ENCODE peak calls at places on chromosomes 11 and 22, in ten cellular contexts. One of them, this sample, is unnamed. For H3K9me3 and H3K27me3, the result is how much of the 10 kb centered on the place peaks cover.

GRCh38 chr11:11533751-11534150 is 88.1 kb downstream of the GALNT18 start:
- DNase-seq in iPS DF 6.9: no peak
- DNase-seq in AG04450: no peak
- DNase-seq in heart right ventricle: no peak
- DNase-seq in H1: no peak
- DNase-seq in CD4-positive, alpha-beta memory T cell: no peak
- DNase-seq in ovary: no peak
- DNase-seq in heart left ventricle: no peak
- DNase-seq in GM23248: no peak
- DNase-seq in CD8-positive, alpha-beta memory T cell: no peak
- DNase-seq in this sample: no peak

GRCh38 chr22:42439021-42439420 is 6.8 kb upstream of the NFAM1 start:
- DNase-seq in H1: no peak
- DNase-seq in iPS DF 6.9: no peak
- DNase-seq in CD8-positive, alpha-beta memory T cell: no peak
- DNase-seq in AG04450: no peak
- DNase-seq in heart right ventricle: no peak
- DNase-seq in heart left ventricle: no peak
- DNase-seq in ovary: no peak
- DNase-seq in GM23248: no peak
- DNase-seq in CD4-positive, alpha-beta memory T cell: no peak
- DNase-seq in this sample: no peak

GRCh38 chr11:24748261-24748660 is 251.4 kb downstream of the LUZP2 start:
- DNase-seq in ovary: no peak
- DNase-seq in heart left ventricle: no peak
- DNase-seq in GM23248: no peak
- DNase-seq in CD8-positive, alpha-beta memory T cell: no peak
- DNase-seq in AG04450: no peak
- DNase-seq in heart right ventricle: no peak
- DNase-seq in H1: no peak
- DNase-seq in CD4-positive, alpha-beta memory T cell: no peak
- DNase-seq in iPS DF 6.9: no peak
- DNase-seq in this sample: no peak

GRCh38 chr11:102599642-102600261 is 25.4 kb downstream of the MMP20 start:
- DNase-seq in heart right ventricle: no peak
- DNase-seq in CD4-positive, alpha-beta memory T cell: no peak
- DNase-seq in CD8-positive, alpha-beta memory T cell: no peak
- DNase-seq in H1: no peak
- DNase-seq in heart left ventricle: no peak
- DNase-seq in ovary: no peak
- DNase-seq in iPS DF 6.9: no peak
- DNase-seq in GM23248: peak
- DNase-seq in AG04450: peak
- DNase-seq in this sample: peak

GRCh38 chr11:85096939-85097338 is 530.2 kb downstream of the DLG2 start:
- DNase-seq in CD4-positive, alpha-beta memory T cell: no peak
- DNase-seq in ovary: no peak
- DNase-seq in heart right ventricle: no peak
- DNase-seq in GM23248: no peak
- DNase-seq in iPS DF 6.9: no peak
- DNase-seq in heart left ventricle: no peak
- DNase-seq in CD8-positive, alpha-beta memory T cell: no peak
- DNase-seq in AG04450: no peak
- DNase-seq in H1: no peak
- DNase-seq in this sample: no peak

GRCh38 chr11:109697140-109697843 is 275.3 kb downstream of the C11orf87 start:
- DNase-seq in H1: peak
- DNase-seq in CD8-positive, alpha-beta memory T cell: no peak
- DNase-seq in GM23248: peak
- DNase-seq in CD4-positive, alpha-beta memory T cell: no peak
- DNase-seq in heart right ventricle: no peak
- DNase-seq in iPS DF 6.9: peak
- DNase-seq in ovary: no peak
- DNase-seq in heart left ventricle: no peak
- DNase-seq in AG04450: peak
- DNase-seq in this sample: peak

GRCh38 chr11:23789938-23790371 is 706.9 kb upstream of the LUZP2 start:
- DNase-seq in CD4-positive, alpha-beta memory T cell: no peak
- DNase-seq in iPS DF 6.9: no peak
- DNase-seq in CD8-positive, alpha-beta memory T cell: no peak
- DNase-seq in GM23248: peak
- DNase-seq in H1: no peak
- DNase-seq in ovary: no peak
- DNase-seq in AG04450: peak
- DNase-seq in heart left ventricle: no peak
- DNase-seq in heart right ventricle: no peak
- DNase-seq in this sample: no peak

GRCh38 chr22:18033204-18033998 is 9.0 kb upstream of the MICAL3 start:
- DNase-seq in GM23248: peak
- DNase-seq in AG04450: no peak
- DNase-seq in CD4-positive, alpha-beta memory T cell: no peak
- DNase-seq in iPS DF 6.9: no peak
- DNase-seq in ovary: no peak
- DNase-seq in heart right ventricle: no peak
- DNase-seq in heart left ventricle: no peak
- DNase-seq in H1: no peak
- DNase-seq in CD8-positive, alpha-beta memory T cell: no peak
- DNase-seq in this sample: peak

GRCh38 chr11:62508336-62509058 is 38.1 kb downstream of the AHNAK start:
- DNase-seq in CD8-positive, alpha-beta memory T cell: no peak
- DNase-seq in ovary: no peak
- DNase-seq in heart left ventricle: peak
- DNase-seq in AG04450: no peak
- DNase-seq in iPS DF 6.9: peak
- DNase-seq in GM23248: peak
- DNase-seq in H1: peak
- DNase-seq in heart right ventricle: peak
- DNase-seq in CD4-positive, alpha-beta memory T cell: no peak
- DNase-seq in this sample: peak

GRCh38 chr11:94732617-94733292 is 35.4 kb upstream of the AMOTL1 start:
- DNase-seq in H1: no peak
- DNase-seq in GM23248: peak
- DNase-seq in CD8-positive, alpha-beta memory T cell: no peak
- DNase-seq in iPS DF 6.9: no peak
- DNase-seq in heart left ventricle: peak
- DNase-seq in AG04450: peak
- DNase-seq in heart right ventricle: peak
- DNase-seq in CD4-positive, alpha-beta memory T cell: no peak
- DNase-seq in ovary: no peak
- DNase-seq in this sample: peak

GRCh38 chr22:23248583-23248982 is 68.3 kb downstream of the BCR start:
- DNase-seq in AG04450: no peak
- DNase-seq in GM23248: peak
- DNase-seq in H1: no peak
- DNase-seq in CD8-positive, alpha-beta memory T cell: no peak
- DNase-seq in ovary: peak
- DNase-seq in CD4-positive, alpha-beta memory T cell: no peak
- DNase-seq in heart left ventricle: no peak
- DNase-seq in heart right ventricle: no peak
- DNase-seq in iPS DF 6.9: no peak
- DNase-seq in this sample: no peak

GRCh38 chr22:32562916-32563315 is 88.3 kb downstream of the FBXO7 start:
- DNase-seq in ovary: no peak
- DNase-seq in CD8-positive, alpha-beta memory T cell: no peak
- DNase-seq in CD4-positive, alpha-beta memory T cell: no peak
- DNase-seq in iPS DF 6.9: no peak
- DNase-seq in GM23248: peak
- DNase-seq in heart right ventricle: no peak
- DNase-seq in H1: no peak
- DNase-seq in heart left ventricle: no peak
- DNase-seq in AG04450: no peak
- DNase-seq in this sample: no peak

GRCh38 chr11:126426820-126427749 is 71.6 kb downstream of the ST3GAL4 start:
- DNase-seq in AG04450: no peak
- DNase-seq in CD8-positive, alpha-beta memory T cell: no peak
- DNase-seq in CD4-positive, alpha-beta memory T cell: no peak
- DNase-seq in ovary: peak
- DNase-seq in heart left ventricle: peak
- DNase-seq in heart right ventricle: no peak
- DNase-seq in iPS DF 6.9: no peak
- DNase-seq in GM23248: no peak
- DNase-seq in H1: no peak
- DNase-seq in this sample: peak

GRCh38 chr11:127524618-127525017 is 524.0 kb upstream of the KIRREL3 start:
- DNase-seq in heart right ventricle: no peak
- DNase-seq in CD8-positive, alpha-beta memory T cell: no peak
- DNase-seq in ovary: no peak
- DNase-seq in GM23248: no peak
- DNase-seq in H1: no peak
- DNase-seq in heart left ventricle: no peak
- DNase-seq in CD4-positive, alpha-beta memory T cell: no peak
- DNase-seq in AG04450: no peak
- DNase-seq in iPS DF 6.9: no peak
- DNase-seq in this sample: no peak

DNA sequence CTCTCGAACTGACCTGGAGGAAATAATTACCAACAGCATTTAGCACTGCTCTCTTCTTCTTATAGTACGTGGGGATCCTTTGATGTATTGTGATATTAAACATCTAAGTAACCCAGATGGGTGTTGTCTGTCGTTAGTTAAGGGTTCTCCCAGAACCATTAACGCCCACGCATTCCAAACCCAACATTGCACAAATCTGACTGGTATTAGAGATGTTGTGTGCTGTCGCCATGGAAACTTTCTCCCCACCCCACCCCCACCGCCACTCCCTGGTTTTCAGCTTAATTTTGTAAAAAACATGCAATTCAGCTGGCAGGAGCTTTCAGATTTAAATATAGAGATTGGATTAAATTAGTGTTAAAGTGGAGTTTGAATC is 1495.2 kb downstream of the TBC1D22A start:
- DNase-seq in heart right ventricle: no peak
- DNase-seq in H1: no peak
- DNase-seq in CD4-positive, alpha-beta memory T cell: no peak
- DNase-seq in CD8-positive, alpha-beta memory T cell: no peak
- DNase-seq in GM23248: peak
- DNase-seq in iPS DF 6.9: no peak
- DNase-seq in AG04450: no peak
- DNase-seq in ovary: no peak
- DNase-seq in heart left ventricle: no peak
- DNase-seq in this sample: no peak
- H3K9me3 ChIP-seq in heart right ventricle: under half
- H3K9me3 ChIP-seq in H1: under half
- H3K9me3 ChIP-seq in CD4-positive, alpha-beta memory T cell: under half
- H3K9me3 ChIP-seq in CD8-positive, alpha-beta memory T cell: under half
- H3K9me3 ChIP-seq in GM23248: under half
- H3K9me3 ChIP-seq in iPS DF 6.9: under half
- H3K9me3 ChIP-seq in AG04450: half or more
- H3K9me3 ChIP-seq in ovary: under half
- H3K9me3 ChIP-seq in heart left ventricle: under half
- H3K9me3 ChIP-seq in this sample: under half

DNA sequence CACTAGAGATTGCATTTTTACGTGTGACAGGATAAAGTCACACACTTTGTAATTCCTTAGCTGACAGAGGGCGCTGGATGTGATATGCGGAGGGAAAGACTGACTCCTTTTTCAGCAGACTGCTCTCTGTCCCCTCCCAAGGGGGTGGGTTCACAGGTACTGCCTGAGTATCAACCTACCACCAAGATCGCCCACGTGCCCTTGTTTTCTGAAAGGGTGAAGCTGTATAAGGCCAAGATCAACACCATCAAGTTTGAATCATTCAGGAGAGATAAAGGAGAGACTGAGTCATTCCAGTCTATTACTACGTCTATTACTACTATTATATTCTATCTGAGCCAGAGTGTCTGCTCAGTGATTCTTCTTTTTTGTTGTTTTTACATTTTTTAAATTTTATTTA is 30.7 kb downstream of the BUD13 start:
- DNase-seq in AG04450: no peak
- DNase-seq in CD4-positive, alpha-beta memory T cell: no peak
- DNase-seq in GM23248: peak
- DNase-seq in H1: no peak
- DNase-seq in ovary: no peak
- DNase-seq in iPS DF 6.9: no peak
- DNase-seq in heart right ventricle: no peak
- DNase-seq in CD8-positive, alpha-beta memory T cell: no peak
- DNase-seq in heart left ventricle: no peak
- DNase-seq in this sample: no peak
- H3K27me3 ChIP-seq in AG04450: under half
- H3K27me3 ChIP-seq in CD4-positive, alpha-beta memory T cell: under half
- H3K27me3 ChIP-seq in GM23248: under half
- H3K27me3 ChIP-seq in H1: under half
- H3K27me3 ChIP-seq in ovary: under half
- H3K27me3 ChIP-seq in iPS DF 6.9: under half
- H3K27me3 ChIP-seq in heart right ventricle: under half
- H3K27me3 ChIP-seq in CD8-positive, alpha-beta memory T cell: under half
- H3K27me3 ChIP-seq in heart left ventricle: under half
- H3K27me3 ChIP-seq in this sample: under half

DNA sequence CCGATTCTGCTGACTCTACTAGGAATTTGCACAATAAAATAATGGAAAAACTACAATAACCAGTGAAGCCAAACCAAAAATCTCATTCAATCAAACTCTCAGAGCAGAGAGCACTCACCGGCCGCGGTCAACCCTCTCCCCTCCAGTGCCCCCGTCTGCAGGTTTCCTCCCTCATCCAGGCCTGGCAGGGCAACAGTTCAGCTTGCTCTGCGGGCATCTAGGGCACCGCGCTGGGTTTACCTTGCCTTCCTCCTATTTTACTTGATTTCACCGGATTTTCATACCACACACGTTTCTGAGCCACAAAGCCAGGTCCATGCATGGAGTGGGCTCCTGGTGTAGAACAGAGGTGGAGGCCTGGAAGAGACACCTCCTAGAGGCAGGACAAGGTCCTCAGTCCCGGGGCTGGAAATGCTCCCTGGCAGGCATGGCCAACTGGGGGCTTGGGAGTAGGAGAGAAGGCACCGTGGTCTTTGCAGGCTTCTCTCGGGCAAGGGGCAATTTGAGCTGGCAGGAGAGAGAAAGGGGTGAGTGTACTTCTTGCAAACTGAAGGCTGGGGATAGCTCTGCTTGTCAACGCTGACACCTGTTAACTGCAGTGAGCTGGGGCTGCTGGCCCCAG is 938.4 kb downstream of the BRD1 start:
- DNase-seq in heart right ventricle: no peak
- DNase-seq in AG04450: no peak
- DNase-seq in CD4-positive, alpha-beta memory T cell: no peak
- DNase-seq in iPS DF 6.9: no peak
- DNase-seq in H1: no peak
- DNase-seq in GM23248: no peak
- DNase-seq in ovary: no peak
- DNase-seq in CD8-positive, alpha-beta memory T cell: no peak
- DNase-seq in heart left ventricle: no peak
- DNase-seq in this sample: no peak
- H3K9me3 ChIP-seq in heart right ventricle: under half
- H3K9me3 ChIP-seq in AG04450: half or more
- H3K9me3 ChIP-seq in CD4-positive, alpha-beta memory T cell: under half
- H3K9me3 ChIP-seq in iPS DF 6.9: under half
- H3K9me3 ChIP-seq in H1: under half
- H3K9me3 ChIP-seq in GM23248: under half
- H3K9me3 ChIP-seq in ovary: under half
- H3K9me3 ChIP-seq in CD8-positive, alpha-beta memory T cell: under half
- H3K9me3 ChIP-seq in heart left ventricle: under half
- H3K9me3 ChIP-seq in this sample: under half

DNA sequence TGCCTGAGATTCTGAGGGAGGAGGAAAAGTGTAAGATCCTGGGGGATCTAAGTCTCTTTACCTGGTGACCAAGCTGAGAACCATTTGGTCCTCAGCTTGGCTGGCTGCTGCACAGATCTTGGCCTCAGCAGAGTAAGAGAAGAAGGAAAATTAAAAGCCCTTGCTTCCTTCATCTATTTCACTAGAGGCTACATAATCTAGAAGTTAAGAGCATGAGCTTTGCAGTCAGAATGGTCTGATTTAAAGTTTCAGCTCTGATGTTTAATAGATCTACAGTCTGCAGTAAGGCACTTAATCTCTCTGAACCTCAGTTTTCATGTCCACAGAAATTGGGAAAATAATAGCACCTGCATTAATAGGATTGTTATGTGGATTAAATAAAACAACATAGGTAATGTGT is 3.1 kb upstream of the ZBTB16 start:
- DNase-seq in AG04450: no peak
- DNase-seq in CD8-positive, alpha-beta memory T cell: no peak
- DNase-seq in heart left ventricle: no peak
- DNase-seq in ovary: no peak
- DNase-seq in heart right ventricle: no peak
- DNase-seq in H1: no peak
- DNase-seq in CD4-positive, alpha-beta memory T cell: no peak
- DNase-seq in iPS DF 6.9: no peak
- DNase-seq in GM23248: no peak
- DNase-seq in this sample: no peak
- H3K27me3 ChIP-seq in AG04450: under half
- H3K27me3 ChIP-seq in CD8-positive, alpha-beta memory T cell: under half
- H3K27me3 ChIP-seq in heart left ventricle: under half
- H3K27me3 ChIP-seq in ovary: under half
- H3K27me3 ChIP-seq in heart right ventricle: under half
- H3K27me3 ChIP-seq in H1: half or more
- H3K27me3 ChIP-seq in CD4-positive, alpha-beta memory T cell: under half
- H3K27me3 ChIP-seq in iPS DF 6.9: under half
- H3K27me3 ChIP-seq in GM23248: under half
- H3K27me3 ChIP-seq in this sample: under half